ENCODE peak calls at places on chromosomes 13 and 19, in nine cellular contexts. One of them, this sample, is unnamed.

GRCh38 chr13:99758465-99759162 is 213.0 kb downstream of the ZIC5 start:
- DNase-seq in Peyer's patch: no peak
- DNase-seq in heart left ventricle: no peak
- DNase-seq in H1: peak; percentile 41
- DNase-seq in breast epithelium: no peak
- DNase-seq in A549: no peak
- DNase-seq in lower leg skin: no peak
- DNase-seq in esophagus squamous epithelium: no peak
- DNase-seq in IMR-90: no peak
- DNase-seq in this sample: no peak

GRCh38 chr19:55519461-55520311 is 17.2 kb downstream of the SBK2 start:
- DNase-seq in heart left ventricle: no peak
- DNase-seq in IMR-90: peak; percentile 98
- DNase-seq in esophagus squamous epithelium: no peak
- DNase-seq in A549: peak; percentile 85
- DNase-seq in breast epithelium: no peak
- DNase-seq in lower leg skin: no peak
- DNase-seq in H1: no peak
- DNase-seq in Peyer's patch: no peak
- DNase-seq in this sample: no peak

GRCh38 chr19:14473073-14473790 is 1.9 kb downstream of the PTGER1 start:
- DNase-seq in Peyer's patch: no peak
- DNase-seq in H1: peak; percentile 68
- DNase-seq in lower leg skin: no peak
- DNase-seq in A549: no peak
- DNase-seq in heart left ventricle: no peak
- DNase-seq in IMR-90: no peak
- DNase-seq in breast epithelium: no peak
- DNase-seq in esophagus squamous epithelium: no peak
- DNase-seq in this sample: no peak

GRCh38 chr19:35031072-35031881 is 1.0 kb downstream of the SCN1B start:
- DNase-seq in lower leg skin: no peak
- DNase-seq in esophagus squamous epithelium: no peak
- DNase-seq in IMR-90: peak; percentile 18
- DNase-seq in Peyer's patch: no peak
- DNase-seq in breast epithelium: no peak
- DNase-seq in heart left ventricle: peak; percentile 58
- DNase-seq in H1: peak; percentile 70
- DNase-seq in A549: peak; percentile 68
- DNase-seq in this sample: no peak

GRCh38 chr19:31350693-31351211 is 1.5 kb upstream of the TSHZ3 start:
- DNase-seq in heart left ventricle: peak; percentile 62
- DNase-seq in lower leg skin: no peak
- DNase-seq in esophagus squamous epithelium: no peak
- DNase-seq in H1: peak; percentile 79
- DNase-seq in breast epithelium: no peak
- DNase-seq in IMR-90: peak; percentile 56
- DNase-seq in Peyer's patch: no peak
- DNase-seq in A549: no peak
- DNase-seq in this sample: no peak

GRCh38 chr13:98581971-98582702 is 5.2 kb upstream of the STK24 start:
- DNase-seq in IMR-90: peak; percentile 85
- DNase-seq in Peyer's patch: no peak
- DNase-seq in breast epithelium: no peak
- DNase-seq in esophagus squamous epithelium: no peak
- DNase-seq in H1: no peak
- DNase-seq in A549: no peak
- DNase-seq in heart left ventricle: no peak
- DNase-seq in lower leg skin: no peak
- DNase-seq in this sample: peak; percentile 46

GRCh38 chr13:93226623-93227279 is at the start of gene GPC6:
- DNase-seq in breast epithelium: no peak
- DNase-seq in IMR-90: peak; percentile 95
- DNase-seq in Peyer's patch: no peak
- DNase-seq in lower leg skin: no peak
- DNase-seq in esophagus squamous epithelium: no peak
- DNase-seq in heart left ventricle: no peak
- DNase-seq in H1: no peak
- DNase-seq in A549: no peak
- DNase-seq in this sample: no peak

GRCh38 chr19:8335343-8336071 is 7.6 kb downstream of the KANK3 start:
- DNase-seq in esophagus squamous epithelium: no peak
- DNase-seq in IMR-90: no peak
- DNase-seq in H1: peak; percentile 81
- DNase-seq in Peyer's patch: peak; percentile 58
- DNase-seq in A549: peak; percentile 38
- DNase-seq in breast epithelium: no peak
- DNase-seq in heart left ventricle: no peak
- DNase-seq in lower leg skin: no peak
- DNase-seq in this sample: no peak

GRCh38 chr13:50762969-50763568 is 80.4 kb downstream of the DLEU7 start:
- DNase-seq in breast epithelium: no peak
- DNase-seq in Peyer's patch: no peak
- DNase-seq in H1: no peak
- DNase-seq in IMR-90: no peak
- DNase-seq in A549: no peak
- DNase-seq in esophagus squamous epithelium: no peak
- DNase-seq in lower leg skin: no peak
- DNase-seq in heart left ventricle: no peak
- DNase-seq in this sample: no peak

GRCh38 chr19:48102870-48103751 is 7.5 kb downstream of the PLA2G4C start:
- DNase-seq in Peyer's patch: no peak
- DNase-seq in heart left ventricle: no peak
- DNase-seq in IMR-90: peak; percentile 49
- DNase-seq in lower leg skin: no peak
- DNase-seq in H1: peak; percentile 85
- DNase-seq in A549: peak; percentile 85
- DNase-seq in breast epithelium: no peak
- DNase-seq in esophagus squamous epithelium: no peak
- DNase-seq in this sample: no peak

GRCh38 chr13:65881561-65882155 is 1348.5 kb downstream of the PCDH9 start:
- DNase-seq in heart left ventricle: no peak
- DNase-seq in lower leg skin: no peak
- DNase-seq in A549: no peak
- DNase-seq in Peyer's patch: no peak
- DNase-seq in esophagus squamous epithelium: no peak
- DNase-seq in breast epithelium: no peak
- DNase-seq in IMR-90: no peak
- DNase-seq in H1: no peak
- DNase-seq in this sample: no peak

DNA sequence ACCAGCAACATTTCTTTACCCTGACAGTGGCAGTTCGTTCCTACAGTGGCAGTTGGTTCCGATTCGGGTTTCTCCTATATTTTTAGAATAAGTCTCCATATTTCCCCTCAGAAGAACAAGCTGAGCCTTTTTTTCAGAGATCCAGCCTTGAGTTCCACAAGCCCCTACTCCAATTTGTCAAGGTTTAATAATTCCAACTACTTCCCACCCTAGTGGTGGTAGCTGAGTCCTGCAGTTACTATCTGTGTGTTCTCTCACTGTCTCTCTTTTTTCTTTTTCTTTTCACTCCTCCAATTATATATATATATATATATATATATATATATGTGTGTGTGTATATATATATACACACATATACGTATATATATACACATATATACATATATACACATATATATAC is 1347.3 kb downstream of the PCDH9 start:
- DNase-seq in H1: no peak
- DNase-seq in breast epithelium: no peak
- DNase-seq in A549: no peak
- DNase-seq in esophagus squamous epithelium: no peak
- DNase-seq in heart left ventricle: no peak
- DNase-seq in lower leg skin: no peak
- DNase-seq in IMR-90: no peak
- DNase-seq in Peyer's patch: no peak
- DNase-seq in this sample: no peak
- TF ChIP-seq CTCF in H1: peak; percentile 21
- TF ChIP-seq CTCF in breast epithelium: no peak
- TF ChIP-seq CTCF in A549: no peak
- TF ChIP-seq CTCF in esophagus squamous epithelium: no peak
- TF ChIP-seq CTCF in heart left ventricle: no peak
- TF ChIP-seq CTCF in lower leg skin: no peak
- TF ChIP-seq CTCF in IMR-90: no peak
- TF ChIP-seq CTCF in Peyer's patch: no peak
- TF ChIP-seq CTCF in this sample: no peak

GRCh38 chr13:26184791-26185250 is 37.3 kb downstream of the RNF6 start:
- DNase-seq in heart left ventricle: peak; percentile 58
- DNase-seq in breast epithelium: peak; percentile 40
- DNase-seq in A549: peak; percentile 21
- DNase-seq in IMR-90: peak; percentile 74
- DNase-seq in lower leg skin: peak; percentile 44
- DNase-seq in H1: peak; percentile 70
- DNase-seq in esophagus squamous epithelium: peak; percentile 4
- DNase-seq in Peyer's patch: peak; percentile 88
- DNase-seq in this sample: no peak

GRCh38 chr13:26186995-26187394 is 35.1 kb downstream of the RNF6 start:
- DNase-seq in A549: no peak
- DNase-seq in Peyer's patch: peak; percentile 50
- DNase-seq in lower leg skin: no peak
- DNase-seq in H1: no peak
- DNase-seq in breast epithelium: no peak
- DNase-seq in heart left ventricle: no peak
- DNase-seq in IMR-90: no peak
- DNase-seq in esophagus squamous epithelium: no peak
- DNase-seq in this sample: no peak

GRCh38 chr13:26183416-26183815 is 38.7 kb downstream of the RNF6 start:
- DNase-seq in H1: no peak
- DNase-seq in Peyer's patch: no peak
- DNase-seq in heart left ventricle: no peak
- DNase-seq in lower leg skin: no peak
- DNase-seq in A549: no peak
- DNase-seq in breast epithelium: no peak
- DNase-seq in esophagus squamous epithelium: no peak
- DNase-seq in IMR-90: no peak
- DNase-seq in this sample: no peak

GRCh38 chr13:26185720-26186119 is 36.4 kb downstream of the RNF6 start:
- DNase-seq in IMR-90: peak; percentile 3
- DNase-seq in A549: no peak
- DNase-seq in breast epithelium: no peak
- DNase-seq in heart left ventricle: no peak
- DNase-seq in H1: no peak
- DNase-seq in esophagus squamous epithelium: no peak
- DNase-seq in Peyer's patch: no peak
- DNase-seq in lower leg skin: no peak
- DNase-seq in this sample: no peak

GRCh38 chr13:26186141-26186870 is 35.8 kb downstream of the RNF6 start:
- DNase-seq in IMR-90: peak; percentile 89
- DNase-seq in Peyer's patch: peak; percentile 97
- DNase-seq in H1: peak; percentile 90
- DNase-seq in heart left ventricle: peak; percentile 87
- DNase-seq in A549: peak; percentile 32
- DNase-seq in esophagus squamous epithelium: peak; percentile 59
- DNase-seq in breast epithelium: peak; percentile 73
- DNase-seq in lower leg skin: peak; percentile 74
- DNase-seq in this sample: no peak
- TF ChIP-seq POLR2A in IMR-90: no peak
- TF ChIP-seq POLR2A in Peyer's patch: no peak
- TF ChIP-seq POLR2A in H1: no peak
- TF ChIP-seq POLR2A in heart left ventricle: no peak
- TF ChIP-seq POLR2A in A549: peak; percentile 45
- TF ChIP-seq POLR2A in esophagus squamous epithelium: peak; percentile 44
- TF ChIP-seq POLR2A in breast epithelium: no peak
- TF ChIP-seq POLR2A in lower leg skin: no peak
- TF ChIP-seq POLR2A in this sample: no peak

GRCh38 chr13:41973247-41973741 is 12.4 kb upstream of the VWA8 start:
- DNase-seq in heart left ventricle: peak; percentile 10
- DNase-seq in H1: peak; percentile 76
- DNase-seq in A549: no peak
- DNase-seq in breast epithelium: no peak
- DNase-seq in lower leg skin: no peak
- DNase-seq in IMR-90: no peak
- DNase-seq in esophagus squamous epithelium: no peak
- DNase-seq in Peyer's patch: no peak
- DNase-seq in this sample: no peak
- TF ChIP-seq CTCF in heart left ventricle: peak; percentile 43
- TF ChIP-seq CTCF in H1: peak; percentile 45
- TF ChIP-seq CTCF in A549: no peak
- TF ChIP-seq CTCF in breast epithelium: no peak
- TF ChIP-seq CTCF in lower leg skin: no peak
- TF ChIP-seq CTCF in IMR-90: no peak
- TF ChIP-seq CTCF in esophagus squamous epithelium: no peak
- TF ChIP-seq CTCF in Peyer's patch: no peak
- TF ChIP-seq CTCF in this sample: no peak

DNA sequence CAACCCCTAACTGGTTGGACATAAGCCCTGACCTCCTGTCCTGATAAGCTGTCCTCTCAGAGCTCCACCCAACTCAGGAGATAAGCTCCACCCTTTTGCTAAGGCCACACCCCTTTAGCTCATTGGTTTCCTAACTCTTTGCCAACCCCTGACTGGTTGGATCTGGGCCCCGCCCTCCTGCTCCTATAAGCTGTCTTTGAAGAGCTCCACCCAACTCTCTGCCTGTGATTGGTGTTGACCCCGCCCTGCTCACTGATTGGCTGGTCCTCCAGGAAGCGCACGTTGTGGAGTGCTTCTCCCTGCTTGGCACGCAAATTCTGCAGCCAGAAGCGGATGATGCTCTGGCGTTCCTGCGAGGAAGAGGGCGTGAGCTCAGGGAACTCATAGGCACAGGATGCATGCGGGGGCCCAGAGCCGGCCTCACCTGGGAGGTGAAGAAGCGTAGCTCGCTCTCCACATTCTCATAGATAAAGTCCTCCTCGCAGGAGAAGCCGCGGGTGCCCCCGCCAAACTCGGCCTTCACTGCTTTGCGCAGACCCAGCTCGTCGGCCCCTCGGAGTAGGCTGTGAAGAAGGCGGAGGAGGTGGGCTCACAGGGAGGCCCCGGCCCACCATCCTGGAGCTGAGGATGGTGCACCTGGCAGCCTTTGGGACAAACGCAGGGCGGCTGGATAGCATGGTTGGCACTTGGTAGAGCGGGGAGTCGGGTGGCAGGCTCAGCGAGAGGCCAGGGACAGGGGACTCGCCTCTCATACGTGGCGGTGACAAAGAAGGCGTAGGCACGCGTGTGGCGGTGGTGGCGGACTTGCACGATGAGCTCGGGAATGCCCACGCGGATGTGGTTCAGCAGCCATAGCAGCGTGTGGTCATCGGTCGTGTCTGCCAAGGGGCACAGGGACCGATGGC is 1.7 kb downstream of the ANO8 start:
- DNase-seq in heart left ventricle: no peak
- DNase-seq in breast epithelium: no peak
- DNase-seq in lower leg skin: no peak
- DNase-seq in IMR-90: peak; percentile 39
- DNase-seq in A549: peak; percentile 41
- DNase-seq in Peyer's patch: no peak
- DNase-seq in H1: peak; percentile 77
- DNase-seq in esophagus squamous epithelium: no peak
- DNase-seq in this sample: no peak
- TF ChIP-seq POLR2A in heart left ventricle: no peak
- TF ChIP-seq POLR2A in breast epithelium: no peak
- TF ChIP-seq POLR2A in lower leg skin: no peak
- TF ChIP-seq POLR2A in IMR-90: no peak
- TF ChIP-seq POLR2A in A549: no peak
- TF ChIP-seq POLR2A in Peyer's patch: no peak
- TF ChIP-seq POLR2A in H1: no peak
- TF ChIP-seq POLR2A in esophagus squamous epithelium: no peak
- TF ChIP-seq POLR2A in this sample: no peak

GRCh38 chr13:24741016-24741662 is 22.8 kb upstream of the RNF17 start:
- DNase-seq in A549: no peak
- DNase-seq in H1: no peak
- DNase-seq in breast epithelium: no peak
- DNase-seq in esophagus squamous epithelium: no peak
- DNase-seq in lower leg skin: no peak
- DNase-seq in heart left ventricle: no peak
- DNase-seq in IMR-90: no peak
- DNase-seq in Peyer's patch: no peak
- DNase-seq in this sample: no peak
- TF ChIP-seq CTCF in A549: no peak
- TF ChIP-seq CTCF in H1: peak; percentile 31
- TF ChIP-seq CTCF in breast epithelium: no peak
- TF ChIP-seq CTCF in esophagus squamous epithelium: no peak
- TF ChIP-seq CTCF in lower leg skin: no peak
- TF ChIP-seq CTCF in heart left ventricle: no peak
- TF ChIP-seq CTCF in IMR-90: no peak
- TF ChIP-seq CTCF in Peyer's patch: no peak
- TF ChIP-seq CTCF in this sample: no peak

This sample was measured in vagina.